ENCODE peak calls at places on chromosomes 6 and 20, in five cellular contexts. O is K562, T is HepG2, Q is SK-N-SH, H is GM12878. W is an unnamed sample.
A peak's percentile ranks its signal among the peaks of the same experiment; 100 is the strongest.

GRCh38 chr20:20953738-20954657 is 152.2 kb downstream of the LINC00237 start:
- DNase-seq in Q (no peak), H (no peak), O (no peak), T (no peak), W (no peak)

GRCh38 chr6:145112711-145113148 is 622.6 kb downstream of the EPM2A start:
- DNase-seq in H (no peak), O (no peak), Q (no peak), T (no peak), W (peak; percentile 19)

GRCh38 chr6:30591008-30591407 is 19.8 kb downstream of the ABCF1 start:
- DNase-seq in T (no peak), O (no peak), H (no peak), Q (no peak), W (peak; percentile 72)

GRCh38 chr6:148417045-148417444 is 74.4 kb downstream of the SASH1 start:
- DNase-seq in O (no peak), H (no peak), Q (no peak), T (no peak), W (no peak)

GRCh38 chr20:43037605-43038309 is 151.9 kb downstream of the PTPRT start:
- DNase-seq in H (no peak), O (no peak), Q (no peak), T (no peak), W (no peak)

GRCh38 chr20:54657268-54657826 is 182.0 kb downstream of the DOK5 start:
- DNase-seq in T (peak; percentile 20), Q (no peak), H (no peak), O (no peak), W (no peak)

GRCh38 chr6:60679175-60679574 is 1606.8 kb downstream of the KHDRBS2 start:
- DNase-seq in T (no peak), Q (no peak), O (no peak), H (no peak), W (no peak)

GRCh38 chr6:113805167-113805835 is 51.8 kb upstream of the MARCKS start:
- DNase-seq in T (no peak), O (no peak), H (peak; percentile 71), Q (no peak), W (peak; percentile 22)

GRCh38 chr6:149111556-149112115 is 205.9 kb upstream of the TAB2 start:
- DNase-seq in H (no peak), O (no peak), Q (no peak), T (no peak), W (no peak)

GRCh38 chr20:23971320-23971719 is 17.3 kb downstream of the GGTLC1 start:
- DNase-seq in Q (no peak), H (no peak), T (no peak), O (no peak), W (no peak)

GRCh38 chr20:64247970-64248841 is 7.3 kb upstream of the PCMTD2 start:
- DNase-seq in O (peak; percentile 39), T (no peak), Q (no peak), H (no peak), W (no peak)

GRCh38 chr20:50980851-50981713 is 22.5 kb downstream of the MOCS3 start:
- DNase-seq in H (peak; percentile 2), T (peak; percentile 79), O (peak; percentile 74), Q (peak; percentile 83), W (peak; percentile 75)

GRCh38 chr20:52972190-52972937 is at the start of gene TSHZ2:
- DNase-seq in Q (peak; percentile 82), H (no peak), O (no peak), T (peak; percentile 24), W (peak; percentile 1)

GRCh38 chr6:109526905-109527628 is 44.0 kb upstream of the ZBTB24 start:
- DNase-seq in Q (peak; percentile 46), T (peak; percentile 65), O (peak; percentile 35), H (peak; percentile 28), W (peak; percentile 69)

GRCh38 chr6:128310061-128310460 is 210.3 kb downstream of the PTPRK start:
- DNase-seq in T (no peak), H (no peak), O (no peak), Q (no peak), W (peak; percentile 19)

GRCh38 chr6:37354526-37355384 is 972 bp downstream of the RNF8 start:
- DNase-seq in T (no peak), H (no peak), Q (peak; percentile 80), O (peak; percentile 84), W (peak; percentile 17)
- TF ChIP-seq MXI1 in T (no peak), H (no peak), Q (no peak), O (no peak), W (no peak)

DNA sequence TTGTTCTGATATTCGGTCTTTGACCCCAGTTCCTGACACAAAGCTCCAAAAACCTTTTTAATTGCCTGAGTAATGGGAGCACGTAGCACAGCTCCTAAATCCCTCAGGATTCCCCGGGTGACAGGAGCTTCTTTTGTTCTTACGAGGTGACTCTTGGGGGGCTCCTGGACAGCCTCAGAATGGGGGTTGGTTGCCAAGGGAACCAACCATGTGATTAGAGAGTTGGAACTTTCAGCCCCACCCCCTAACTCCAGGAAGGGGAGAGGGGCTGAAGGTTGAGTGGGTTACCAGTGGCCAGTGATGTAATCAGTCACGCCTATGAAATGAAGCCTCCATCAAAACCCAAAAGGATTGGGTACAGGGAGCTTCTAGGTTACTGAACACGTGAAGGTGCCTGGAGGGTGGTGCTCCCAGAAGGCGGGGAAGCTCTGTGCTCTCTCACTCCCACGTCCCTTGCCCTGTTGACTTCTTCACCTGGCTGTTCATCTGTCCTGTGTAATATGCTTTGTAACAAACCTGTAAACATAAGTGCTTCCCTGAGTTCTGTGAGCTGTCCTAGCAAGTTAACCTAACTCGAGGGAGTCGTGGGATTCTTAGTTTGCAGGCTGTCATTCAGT is 89.5 kb downstream of the CHMP4B start:
- DNase-seq in T (no peak), Q (no peak), O (no peak), H (no peak), W (no peak)
- H2AFZ ChIP-seq in T (peak overlapping the region; percentile 81), Q (no peak overlapping the region), O (no peak overlapping the region), H (no peak overlapping the region), W (no peak overlapping the region)

GRCh38 chr20:3889489-3890409 is 562 bp downstream of the PANK2 start:
- DNase-seq in H (no peak), T (peak; percentile 33), O (peak; percentile 72), Q (peak; percentile 81), W (no peak)
- TF ChIP-seq MXI1 in H (peak; percentile 36), T (no peak), O (no peak), Q (no peak), W (no peak)

GRCh38 chr20:16317445-16318362 is 255.5 kb downstream of the KIF16B start:
- DNase-seq in T (no peak), H (peak; percentile 63), Q (no peak), O (no peak), W (no peak)
- H2AFZ ChIP-seq in T (no peak overlapping the region), H (peak overlapping the region; percentile 58), Q (no peak overlapping the region), O (no peak overlapping the region), W (no peak overlapping the region)

GRCh38 chr6:107736713-107737396 is 87.3 kb downstream of the SCML4 start:
- DNase-seq in O (no peak), Q (no peak), H (no peak), T (no peak), W (no peak)

GRCh38 chr6:107743311-107743710 is 80.8 kb downstream of the SCML4 start:
- DNase-seq in H (no peak), Q (no peak), O (no peak), T (no peak), W (no peak)

GRCh38 chr6:107741191-107741680 is 82.9 kb downstream of the SCML4 start:
- DNase-seq in T (no peak), O (no peak), Q (no peak), H (no peak), W (no peak)

GRCh38 chr6:107737397-107737793 is 86.7 kb downstream of the SCML4 start:
- DNase-seq in O (no peak), Q (no peak), T (no peak), H (no peak), W (no peak)

GRCh38 chr6:107740496-107741190 is 83.5 kb downstream of the SCML4 start:
- DNase-seq in T (no peak), O (no peak), Q (no peak), H (no peak), W (no peak)
- TF ChIP-seq MXI1 in T (no peak), O (no peak), Q (no peak), H (no peak), W (no peak)

DNA sequence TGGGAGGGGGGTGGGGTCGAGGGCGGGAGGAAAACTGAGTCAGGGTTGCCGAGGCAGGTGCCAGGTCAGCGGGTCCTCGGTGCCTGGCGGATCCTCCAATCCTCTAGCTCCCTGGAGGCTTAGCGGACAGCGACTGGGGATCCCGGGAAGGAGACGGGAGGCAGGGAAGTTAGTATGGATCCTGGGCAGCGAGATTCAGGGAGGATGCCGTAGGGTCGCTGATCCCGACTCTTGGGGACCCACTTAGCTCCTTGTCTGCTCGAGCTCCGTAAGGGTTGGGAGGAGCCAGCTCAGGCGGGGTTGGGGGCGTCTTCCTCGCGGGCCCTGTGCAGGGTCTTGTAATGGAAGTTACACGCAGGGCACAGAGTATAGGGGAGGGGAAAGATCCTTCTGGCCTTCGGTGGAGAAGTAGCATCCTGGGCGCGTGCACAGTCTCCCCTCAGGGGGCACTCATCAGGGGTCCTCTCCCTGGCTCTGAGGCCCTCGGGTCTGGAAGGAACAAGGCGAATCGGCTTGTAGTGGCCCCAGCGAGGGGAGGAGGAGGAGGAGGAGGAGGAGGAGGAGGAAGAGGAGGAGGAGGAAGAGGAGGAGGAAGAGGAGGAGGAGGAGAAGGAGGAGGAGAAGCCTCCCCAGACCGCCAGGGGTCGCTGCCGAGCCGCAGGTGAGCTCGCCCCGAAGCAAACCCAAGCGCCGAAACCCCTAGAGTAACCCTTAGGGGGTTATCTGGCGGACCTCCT is 6.4 kb upstream of the SLC12A5 start:
- DNase-seq in T (peak; percentile 52), H (no peak), O (peak; percentile 75), Q (peak; percentile 59), W (peak; percentile 9)
- H2AFZ ChIP-seq in T (no peak overlapping the region), H (no peak overlapping the region), O (peak overlapping the region; percentile 77), Q (no peak overlapping the region), W (peak overlapping the region; percentile 60)

DNA sequence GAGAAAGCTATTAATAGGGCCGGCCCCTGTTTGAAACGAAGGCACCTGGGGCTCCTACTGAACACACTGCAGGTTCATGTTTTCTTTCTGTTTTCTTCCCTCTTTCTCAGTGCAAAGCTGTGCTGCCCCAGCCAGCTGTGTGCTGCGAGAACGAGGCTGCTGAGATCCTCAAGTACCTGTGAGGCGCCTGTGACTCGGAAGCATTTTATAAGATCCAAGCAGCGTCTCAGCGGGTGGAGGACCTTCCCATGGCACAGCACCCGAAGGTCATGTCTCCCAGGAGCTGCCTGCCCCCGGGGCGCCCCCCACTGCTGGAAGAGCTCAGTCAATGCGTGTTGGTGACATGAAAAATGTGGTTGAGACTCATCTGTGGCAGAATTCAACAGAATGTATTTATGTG is 66.3 kb downstream of the SMOC2 start:
- DNase-seq in H (no peak), Q (no peak), O (no peak), T (no peak), W (no peak)
- TF ChIP-seq MXI1 in H (no peak), Q (no peak), O (no peak), T (no peak), W (no peak)

GRCh38 chr6:125102411-125102810 is 51.2 kb upstream of the TPD52L1 start:
- DNase-seq in O (no peak), Q (no peak), H (no peak), T (no peak), W (peak; percentile 10)
- H2AFZ ChIP-seq in O (peak overlapping the region; percentile 65), Q (peak overlapping the region; percentile 37), H (no peak overlapping the region), T (no peak overlapping the region), W (no peak overlapping the region)